ENCODE peak calls at places on chromosomes 4 and X, in six cellular contexts. D, U, O, L, T and W are unnamed samples.

GRCh38 chr4:85607624-85608023 is 132.7 kb downstream of the ARHGAP24 start:
- DNase-seq in D (peak), L (no peak), O (no peak), T (no peak), U (no peak), W (no peak)

GRCh38 chr4:42398448-42399355 is 1.4 kb downstream of the SHISA3 start:
- DNase-seq in L (peak), O (no peak), D (no peak), U (no peak), T (no peak), W (peak)

GRCh38 chrX:76433219-76433618 is 5.7 kb downstream of the MAGEE1 start:
- DNase-seq in O (peak), D (no peak), L (no peak), T (no peak), U (no peak), W (no peak)

GRCh38 chr4:71540749-71541269 is 202.0 kb downstream of the SLC4A4 start:
- DNase-seq in U (no peak), T (no peak), O (no peak), D (no peak), L (no peak), W (no peak)

GRCh38 chr4:10529256-10529890 is 72.1 kb upstream of the ZNF518B start:
- DNase-seq in L (no peak), O (peak), D (no peak), T (no peak), U (no peak), W (no peak)

GRCh38 chrX:155900765-155901164 is 19.6 kb downstream of the VAMP7 start:
- DNase-seq in O (no peak), L (no peak), T (no peak), U (no peak), D (no peak), W (no peak)

GRCh38 chr4:185238261-185238681 is 28.9 kb downstream of the SNX25 start:
- DNase-seq in T (peak), D (no peak), O (no peak), U (no peak), L (no peak), W (no peak)

GRCh38 chrX:30577362-30577961 is at the start of gene TASL:
- DNase-seq in U (no peak), T (no peak), O (no peak), D (peak), L (no peak), W (no peak)

GRCh38 chr4:114087596-114088230 is 108.3 kb upstream of the ARSJ start:
- DNase-seq in D (no peak), L (no peak), T (peak), O (no peak), U (no peak), W (no peak)

GRCh38 chr4:76772498-76773106 is 125.3 kb downstream of the SOWAHB start:
- DNase-seq in U (no peak), L (no peak), O (peak), D (no peak), T (peak), W (no peak)

GRCh38 chr4:6633091-6633906 is 7.2 kb upstream of the MRFAP1 start:
- DNase-seq in U (peak), O (peak), D (no peak), T (no peak), L (no peak), W (no peak)

GRCh38 chr4:123806057-123806456 is 409.5 kb downstream of the SPRY1 start:
- DNase-seq in O (no peak), L (no peak), D (no peak), T (no peak), U (no peak), W (no peak)

GRCh38 chrX:19566359-19567141 is 51.2 kb upstream of the MAP3K15 start:
- DNase-seq in D (peak), T (peak), U (no peak), O (no peak), L (no peak), W (no peak)

GRCh38 chr4:83639849-83640493 is 104.1 kb downstream of the GPAT3 start:
- DNase-seq in O (peak), U (no peak), D (peak), L (no peak), T (peak), W (peak)

GRCh38 chr4:3433138-3433869 is 8.5 kb upstream of the HGFAC start:
- DNase-seq in L (no peak), D (no peak), O (no peak), U (no peak), T (no peak), W (no peak)

GRCh38 chrX:149845385-149845784 is 35.6 kb upstream of the MAGEA8 start:
- DNase-seq in U (no peak), D (peak), O (peak), T (no peak), L (no peak), W (no peak)

GRCh38 chr4:8019396-8020365 is 80.0 kb upstream of the AFAP1 start:
- DNase-seq in U (no peak), L (no peak), T (no peak), D (peak), O (peak), W (no peak)

GRCh38 chr4:13533670-13534343 is 10.5 kb downstream of the NKX3-2 start:
- DNase-seq in U (no peak), O (no peak), D (no peak), T (no peak), L (no peak), W (no peak)

GRCh38 chrX:10157545-10157944 is 770 bp downstream of the CLCN4 start:
- DNase-seq in U (no peak), L (no peak), T (no peak), O (peak), D (no peak), W (no peak)

GRCh38 chr4:57875829-57876392 is 765.7 kb upstream of the IGFBP7 start:
- DNase-seq in O (no peak), T (no peak), L (no peak), U (no peak), D (no peak), W (no peak)

GRCh38 chr4:147809171-147809570 is 77.3 kb downstream of the ARHGAP10 start:
- DNase-seq in L (no peak), U (no peak), D (no peak), T (no peak), O (no peak), W (no peak)

GRCh38 chr4:1315306-1315705 is 25.6 kb downstream of the MAEA start:
- DNase-seq in T (no peak), D (no peak), L (no peak), O (no peak), U (peak), W (no peak)

GRCh38 chrX:46325312-46325877 is 219.8 kb downstream of the ZNF674 start:
- DNase-seq in D (no peak), L (no peak), U (no peak), O (peak), T (peak), W (peak)

GRCh38 chr4:113069212-113069892 is 19.9 kb downstream of the ANK2 start:
- DNase-seq in D (no peak), U (no peak), T (peak), L (no peak), O (peak), W (no peak)

GRCh38 chrX:129622757-129623301 is 31.9 kb downstream of the APLN start:
- DNase-seq in D (no peak), U (no peak), T (no peak), O (peak), L (no peak), W (no peak)

GRCh38 chrX:3230496-3230895 is 116.0 kb downstream of the MXRA5 start:
- DNase-seq in O (no peak), L (no peak), D (no peak), T (no peak), U (no peak), W (no peak)

GRCh38 chr4:113823291-113823659 is 61.7 kb upstream of the CAMK2D start:
- DNase-seq in U (no peak), T (no peak), O (peak), D (no peak), L (no peak), W (no peak)

GRCh38 chrX:134512566-134512965 is 52.6 kb downstream of the HPRT1 start:
- DNase-seq in D (no peak), T (peak), O (peak), U (no peak), L (no peak), W (no peak)

GRCh38 chr4:176671532-176671931 is 121.2 kb downstream of the VEGFC start:
- DNase-seq in D (no peak), T (no peak), U (no peak), O (no peak), L (no peak), W (no peak)

GRCh38 chr4:173288296-173288695 is 45.9 kb downstream of the HMGB2 start:
- DNase-seq in U (no peak), O (peak), T (peak), L (peak), D (peak), W (peak)

GRCh38 chr4:161182913-161183312 is 980.9 kb downstream of the FSTL5 start:
- DNase-seq in U (no peak), L (no peak), T (no peak), O (no peak), D (no peak), W (no peak)

GRCh38 chrX:6226053-6226645 is 2.5 kb downstream of the NLGN4X start:
- DNase-seq in L (peak), T (no peak), O (peak), U (no peak), D (no peak), W (peak)

GRCh38 chr4:55927776-55928437 is 20.8 kb upstream of the CEP135 start:
- DNase-seq in O (no peak), U (no peak), D (no peak), L (no peak), T (no peak), W (no peak)

DNA sequence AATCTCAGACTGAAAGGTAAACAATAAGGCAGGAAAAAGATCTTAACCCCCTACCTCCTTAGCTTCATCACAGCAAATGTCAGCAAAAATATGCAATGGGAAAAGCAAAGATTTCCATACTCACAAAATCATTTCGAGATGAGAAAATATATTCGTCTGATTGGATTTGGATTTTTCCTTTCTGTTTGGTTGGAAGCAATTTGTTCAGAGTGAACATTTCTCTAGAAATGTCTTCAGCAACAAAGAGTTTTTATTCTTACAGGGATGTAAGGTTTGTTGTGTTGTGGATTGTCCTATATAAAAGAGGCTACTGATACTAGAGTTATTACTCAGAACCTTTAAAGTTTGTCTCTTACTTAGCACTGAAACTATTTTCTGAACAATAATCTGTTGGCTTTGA is 23.8 kb downstream of the GRIA2 start:
- DNase-seq in L (no peak), O (no peak), U (no peak), T (no peak), D (no peak), W (no peak)
- TF ChIP-seq CTCF in L (no peak), O (no peak), U (no peak), T (no peak), D (no peak), W (no peak)

GRCh38 chr4:143713556-143714289 is 13.2 kb upstream of the FREM3 start:
- DNase-seq in T (no peak), O (no peak), D (no peak), L (no peak), U (no peak), W (no peak)

GRCh38 chr4:143714290-143714625 is 13.8 kb upstream of the FREM3 start:
- DNase-seq in O (no peak), L (no peak), D (no peak), T (no peak), U (no peak), W (no peak)

DNA sequence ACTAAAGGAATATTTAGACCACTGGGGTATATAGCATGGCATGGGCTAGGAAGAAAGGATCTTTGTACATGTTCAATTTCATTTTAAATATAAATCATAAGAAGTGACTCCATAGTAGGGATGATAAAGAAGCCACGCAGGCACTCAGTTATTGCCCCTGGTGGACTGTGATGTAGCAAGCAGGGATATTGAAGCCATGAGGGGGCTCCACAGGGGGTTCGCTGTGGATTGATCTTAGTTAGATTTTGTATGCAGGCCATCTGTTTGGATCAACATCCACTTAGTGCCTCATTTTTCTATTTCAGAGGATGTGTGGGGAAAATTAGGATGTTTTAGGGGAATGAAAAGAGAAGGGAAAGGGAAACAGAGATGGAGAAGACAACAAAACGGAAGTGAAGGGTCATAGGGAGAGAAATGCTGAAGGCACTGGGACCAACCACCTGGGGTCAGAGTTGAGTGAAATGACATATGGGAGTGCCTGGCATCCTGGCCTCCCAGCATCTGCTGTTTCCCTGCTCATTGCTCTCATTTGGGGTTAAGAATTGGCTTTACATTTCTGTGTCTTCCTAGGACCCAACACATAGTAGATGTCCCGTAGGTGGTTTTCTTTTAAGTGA is 11.2 kb upstream of the FREM3 start:
- DNase-seq in O (no peak), D (no peak), U (no peak), T (no peak), L (peak), W (no peak)
- TF ChIP-seq CTCF in O (no peak), D (no peak), U (no peak), T (no peak), L (no peak), W (peak)

DNA sequence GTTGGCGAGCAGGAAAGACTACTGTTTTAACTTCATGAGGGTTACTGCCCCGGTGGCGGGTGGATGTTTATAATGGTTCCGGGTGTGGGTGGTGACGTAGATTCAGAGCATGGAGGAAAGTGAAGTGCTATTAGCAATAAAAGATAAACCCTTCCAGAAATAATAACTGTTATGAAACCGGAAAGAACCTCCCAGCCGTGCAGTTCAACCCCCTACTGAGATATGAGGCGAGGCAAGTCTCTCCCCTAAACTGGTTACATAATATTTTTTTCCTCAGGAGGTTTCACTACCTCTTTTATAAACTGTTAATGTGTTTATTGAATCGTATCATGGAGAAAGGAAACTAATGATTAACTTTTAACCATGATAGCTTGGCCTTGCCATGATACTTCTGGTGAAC is 33.9 kb upstream of the STIM2 start:
- DNase-seq in T (no peak), O (no peak), L (no peak), D (peak), U (no peak), W (no peak)
- TF ChIP-seq CTCF in T (no peak), O (no peak), L (no peak), D (no peak), U (no peak), W (no peak)

DNA sequence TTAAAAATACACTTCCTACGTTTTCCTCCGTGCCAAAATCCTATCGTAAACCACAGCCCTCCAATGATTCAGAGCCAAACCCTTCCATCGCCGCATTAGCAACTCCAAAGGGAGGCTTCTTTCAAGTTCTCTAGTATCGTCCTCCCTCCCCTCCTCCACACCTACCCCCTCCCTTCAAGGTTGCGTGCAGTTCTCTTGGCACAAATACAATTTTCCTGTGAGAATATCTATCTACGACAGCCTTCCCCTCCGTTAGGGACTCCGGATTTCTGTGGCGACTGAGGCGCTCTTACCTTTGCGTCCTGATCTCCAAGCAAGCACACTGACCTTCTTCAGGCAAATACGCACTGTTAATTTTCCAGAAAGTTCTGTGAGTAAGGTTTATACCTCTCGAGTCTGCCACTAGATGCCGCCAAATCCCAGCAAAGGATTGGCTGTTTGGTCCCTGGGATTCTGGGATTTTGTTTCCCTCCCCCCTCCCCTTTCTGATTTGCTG is 1.2 kb upstream of the MORF4L2 start:
- DNase-seq in T (peak), O (peak), D (peak), U (no peak), L (peak), W (peak)
- TF ChIP-seq CTCF in T (peak), O (peak), D (no peak), U (peak), L (peak), W (peak)

GRCh38 chr4:137124278-137124932 is 407.9 kb downstream of the PCDH18 start:
- DNase-seq in T (peak), L (no peak), O (peak), D (peak), U (no peak), W (no peak)
- TF ChIP-seq CTCF in T (peak), L (peak), O (peak), D (no peak), U (peak), W (peak)

DNA sequence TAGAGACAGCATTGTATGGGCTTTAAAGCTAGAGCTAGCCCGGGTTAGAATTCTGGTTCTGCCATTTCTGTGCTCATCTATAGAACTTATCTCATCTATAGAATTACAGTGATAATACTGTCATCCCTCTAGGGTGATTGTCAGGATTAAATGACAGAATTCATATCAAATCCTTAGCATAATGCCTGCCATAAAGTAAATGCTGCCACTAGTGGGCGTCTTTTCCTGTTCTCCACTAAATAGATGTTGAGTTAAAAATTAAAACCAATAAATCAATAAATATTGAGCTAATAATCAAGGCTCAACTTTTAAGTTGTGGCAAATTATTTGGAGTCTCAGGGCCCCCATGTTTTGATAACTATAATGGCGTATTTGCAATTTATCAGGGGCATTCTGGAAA is 19.7 kb downstream of the GRIA3 start:
- DNase-seq in O (no peak), D (no peak), L (no peak), T (no peak), U (no peak), W (no peak)
- TF ChIP-seq CTCF in O (no peak), D (no peak), L (no peak), T (peak), U (no peak), W (no peak)

GRCh38 chr4:122732329-122733026 is at the start of gene BBS12:
- DNase-seq in L (peak), T (peak), O (peak), D (peak), U (peak), W (peak)
- TF ChIP-seq CTCF in L (no peak), T (peak), O (peak), D (no peak), U (peak), W (no peak)

DNA sequence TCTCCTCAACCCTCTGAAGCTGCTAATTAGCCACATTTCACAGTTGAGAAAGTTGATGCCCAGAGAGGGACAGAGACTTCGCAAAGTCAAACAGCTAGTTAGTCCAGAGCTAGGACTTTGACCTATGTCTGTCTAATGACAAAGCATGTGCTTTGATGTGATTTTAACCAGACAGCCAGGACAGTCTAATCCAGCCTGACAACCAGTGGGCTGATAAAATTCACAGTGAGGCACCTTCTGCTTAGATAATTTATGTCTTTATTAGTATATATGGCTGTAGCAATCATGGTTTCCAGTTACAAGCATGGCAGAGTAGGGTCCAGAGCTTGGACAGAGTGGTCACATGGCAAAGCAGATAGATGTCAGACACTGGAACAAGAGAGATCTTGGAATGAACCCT is 133.6 kb upstream of the C1QTNF7 start:
- DNase-seq in L (no peak), T (no peak), O (no peak), U (no peak), D (no peak), W (no peak)
- TF ChIP-seq CTCF in L (no peak), T (no peak), O (no peak), U (no peak), D (no peak), W (no peak)